ENCODE peak calls at places on chromosomes 13 and 19, in six cellular contexts. One of them, this sample, is unnamed.

GRCh38 chr19:15790096-15790495 is 2.6 kb downstream of the OR10H5 start:
- DNase-seq in HCT116: no peak
- DNase-seq in GM12878: no peak
- DNase-seq in K562: no peak
- DNase-seq in H1: no peak
- DNase-seq in HepG2: no peak
- DNase-seq in this sample: no peak

GRCh38 chr19:54160182-54160811 is 776 bp upstream of the LENG1 start:
- DNase-seq in HCT116: no peak
- DNase-seq in GM12878: no peak
- DNase-seq in K562: no peak
- DNase-seq in H1: no peak
- DNase-seq in HepG2: no peak
- DNase-seq in this sample: no peak

GRCh38 chr19:14375582-14376291 is 5.5 kb upstream of the ADGRE5 start:
- DNase-seq in HCT116: no peak
- DNase-seq in GM12878: no peak
- DNase-seq in K562: no peak
- DNase-seq in H1: no peak
- DNase-seq in HepG2: no peak
- DNase-seq in this sample: no peak

GRCh38 chr19:45972081-45972943 is 1.4 kb downstream of the NOVA2 start:
- DNase-seq in HCT116: no peak
- DNase-seq in GM12878: no peak
- DNase-seq in K562: no peak
- DNase-seq in H1: no peak
- DNase-seq in HepG2: no peak
- DNase-seq in this sample: no peak

GRCh38 chr13:114124921-114125320 is 7.5 kb downstream of the RASA3 start:
- DNase-seq in HCT116: no peak
- DNase-seq in GM12878: no peak
- DNase-seq in K562: no peak
- DNase-seq in H1: no peak
- DNase-seq in HepG2: no peak
- DNase-seq in this sample: no peak

GRCh38 chr13:94232956-94233355 is 246.5 kb downstream of the DCT start:
- DNase-seq in HCT116: no peak
- DNase-seq in GM12878: no peak
- DNase-seq in K562: no peak
- DNase-seq in H1: no peak
- DNase-seq in HepG2: no peak
- DNase-seq in this sample: no peak

GRCh38 chr13:45108716-45109706 is 11.3 kb upstream of the GTF2F2 start:
- DNase-seq in HCT116: no peak
- DNase-seq in GM12878: peak; percentile 33
- DNase-seq in K562: peak; percentile 17
- DNase-seq in H1: no peak
- DNase-seq in HepG2: no peak
- DNase-seq in this sample: no peak

GRCh38 chr13:44237276-44237767 is 136.3 kb upstream of the SERP2 start:
- DNase-seq in HCT116: no peak
- DNase-seq in GM12878: peak; percentile 19
- DNase-seq in K562: no peak
- DNase-seq in H1: no peak
- DNase-seq in HepG2: no peak
- DNase-seq in this sample: no peak

GRCh38 chr19:14054721-14055120 is 7.2 kb downstream of the PALM3 start:
- DNase-seq in HCT116: no peak
- DNase-seq in GM12878: no peak
- DNase-seq in K562: peak; percentile 4
- DNase-seq in H1: no peak
- DNase-seq in HepG2: no peak
- DNase-seq in this sample: no peak

GRCh38 chr13:93266681-93267080 is 40.1 kb downstream of the GPC6 start:
- DNase-seq in HCT116: no peak
- DNase-seq in GM12878: no peak
- DNase-seq in K562: no peak
- DNase-seq in H1: no peak
- DNase-seq in HepG2: no peak
- DNase-seq in this sample: no peak

GRCh38 chr13:106432636-106433035 is 102.8 kb downstream of the EFNB2 start:
- DNase-seq in HCT116: peak; percentile 41
- DNase-seq in GM12878: no peak
- DNase-seq in K562: no peak
- DNase-seq in H1: no peak
- DNase-seq in HepG2: no peak
- DNase-seq in this sample: no peak

GRCh38 chr13:103238441-103238840 is 172.2 kb upstream of the SLC10A2 start:
- DNase-seq in HCT116: no peak
- DNase-seq in GM12878: no peak
- DNase-seq in K562: no peak
- DNase-seq in H1: no peak
- DNase-seq in HepG2: no peak
- DNase-seq in this sample: no peak

GRCh38 chr19:22617614-22618325 is 16.4 kb upstream of the ZNF492 start:
- DNase-seq in HCT116: no peak
- DNase-seq in GM12878: no peak
- DNase-seq in K562: no peak
- DNase-seq in H1: no peak
- DNase-seq in HepG2: no peak
- DNase-seq in this sample: no peak

GRCh38 chr19:7540761-7541480 is 5.4 kb downstream of the PNPLA6 start:
- DNase-seq in HCT116: peak; percentile 36
- DNase-seq in GM12878: no peak
- DNase-seq in K562: peak; percentile 80
- DNase-seq in H1: peak; percentile 56
- DNase-seq in HepG2: no peak
- DNase-seq in this sample: peak; percentile 55

GRCh38 chr19:55339225-55340143 is at the start of gene KMT5C:
- DNase-seq in HCT116: peak; percentile 100
- DNase-seq in GM12878: peak; percentile 100
- DNase-seq in K562: peak; percentile 100
- DNase-seq in H1: peak; percentile 100
- DNase-seq in HepG2: peak; percentile 100
- DNase-seq in this sample: peak; percentile 98

GRCh38 chr13:66864627-66865026 is 365.5 kb downstream of the PCDH9 start:
- DNase-seq in HCT116: no peak
- DNase-seq in GM12878: no peak
- DNase-seq in K562: no peak
- DNase-seq in H1: no peak
- DNase-seq in HepG2: no peak
- DNase-seq in this sample: no peak

GRCh38 chr13:31240921-31241320 is 41.1 kb downstream of the B3GLCT start:
- DNase-seq in HCT116: no peak
- DNase-seq in GM12878: no peak
- DNase-seq in K562: no peak
- DNase-seq in H1: no peak
- DNase-seq in HepG2: no peak
- DNase-seq in this sample: no peak

GRCh38 chr19:13839193-13839937 is 37.6 kb upstream of the NANOS3 start:
- DNase-seq in HCT116: no peak
- DNase-seq in GM12878: peak; percentile 69
- DNase-seq in K562: peak; percentile 82
- DNase-seq in H1: no peak
- DNase-seq in HepG2: no peak
- DNase-seq in this sample: no peak

GRCh38 chr13:98307744-98308524 is 130.9 kb upstream of the RNF113B start:
- DNase-seq in HCT116: no peak
- DNase-seq in GM12878: no peak
- DNase-seq in K562: no peak
- DNase-seq in H1: no peak
- DNase-seq in HepG2: no peak
- DNase-seq in this sample: no peak

GRCh38 chr13:106471957-106472543 is 63.4 kb downstream of the EFNB2 start:
- DNase-seq in HCT116: peak; percentile 95
- DNase-seq in GM12878: no peak
- DNase-seq in K562: peak; percentile 10
- DNase-seq in H1: peak; percentile 70
- DNase-seq in HepG2: peak; percentile 1
- DNase-seq in this sample: peak; percentile 47

GRCh38 chr19:36377541-36378178 is 1.3 kb downstream of the ZFP14 start:
- DNase-seq in HCT116: no peak
- DNase-seq in GM12878: no peak
- DNase-seq in K562: no peak
- DNase-seq in H1: no peak
- DNase-seq in HepG2: peak; percentile 74
- DNase-seq in this sample: no peak

GRCh38 chr13:56352356-56352755 is 788.4 kb upstream of the PRR20A start:
- DNase-seq in HCT116: no peak
- DNase-seq in GM12878: no peak
- DNase-seq in K562: no peak
- DNase-seq in H1: no peak
- DNase-seq in HepG2: no peak
- DNase-seq in this sample: no peak
- H3K9ac ChIP-seq in HCT116: no peak overlapping the region
- H3K9ac ChIP-seq in GM12878: no peak overlapping the region
- H3K9ac ChIP-seq in K562: no peak overlapping the region
- H3K9ac ChIP-seq in H1: no peak overlapping the region
- H3K9ac ChIP-seq in HepG2: no peak overlapping the region
- H3K9ac ChIP-seq in this sample: no peak overlapping the region

DNA sequence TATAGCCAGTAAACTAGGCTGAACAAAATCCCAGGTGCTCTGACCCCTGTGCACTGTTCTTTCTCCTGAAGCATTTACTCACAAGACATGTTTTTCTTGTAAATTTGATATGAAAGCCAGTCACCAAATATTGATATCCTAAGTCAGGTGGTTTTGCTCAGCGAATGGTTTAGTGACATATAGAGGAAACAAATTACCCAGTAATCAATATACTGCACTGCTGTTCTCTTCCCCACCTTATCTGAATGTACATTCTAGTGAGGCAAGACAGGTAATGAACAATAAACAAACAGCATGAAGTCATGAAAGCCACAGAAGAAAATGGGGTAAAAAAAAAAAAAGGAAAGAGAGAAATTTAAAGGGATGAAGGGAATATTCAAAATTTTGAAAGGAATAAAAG is 1567.0 kb upstream of the SPRY2 start:
- DNase-seq in HCT116: no peak
- DNase-seq in GM12878: no peak
- DNase-seq in K562: no peak
- DNase-seq in H1: no peak
- DNase-seq in HepG2: no peak
- DNase-seq in this sample: no peak
- H3K9me3 ChIP-seq in HCT116: no peaks in the 10 kb centered on the region
- H3K9me3 ChIP-seq in GM12878: no peaks in the 10 kb centered on the region
- H3K9me3 ChIP-seq in K562: no peaks in the 10 kb centered on the region
- H3K9me3 ChIP-seq in H1: no peaks in the 10 kb centered on the region
- H3K9me3 ChIP-seq in HepG2: no peaks in the 10 kb centered on the region
- H3K9me3 ChIP-seq in this sample: no peaks in the 10 kb centered on the region

GRCh38 chr13:48486836-48487235 is 46.0 kb downstream of the RCBTB2 start:
- DNase-seq in HCT116: no peak
- DNase-seq in GM12878: no peak
- DNase-seq in K562: no peak
- DNase-seq in H1: no peak
- DNase-seq in HepG2: no peak
- DNase-seq in this sample: no peak
- TF ChIP-seq ZNF274 in HCT116: no peak
- TF ChIP-seq ZNF274 in GM12878: no peak
- TF ChIP-seq ZNF274 in K562: no peak
- TF ChIP-seq ZNF274 in H1: no peak
- TF ChIP-seq ZNF274 in HepG2: no peak
- TF ChIP-seq ZNF274 in this sample: no peak

GRCh38 chr19:1445185-1445931 is 4.6 kb upstream of the APC2 start:
- DNase-seq in HCT116: no peak
- DNase-seq in GM12878: no peak
- DNase-seq in K562: peak; percentile 89
- DNase-seq in H1: no peak
- DNase-seq in HepG2: peak; percentile 37
- DNase-seq in this sample: no peak
- H3K9ac ChIP-seq in HCT116: peak overlapping the region; percentile 71
- H3K9ac ChIP-seq in GM12878: peak overlapping the region; percentile 44
- H3K9ac ChIP-seq in K562: peak overlapping the region; percentile 57
- H3K9ac ChIP-seq in H1: no peak overlapping the region
- H3K9ac ChIP-seq in HepG2: peak overlapping the region; percentile 47
- H3K9ac ChIP-seq in this sample: peak overlapping the region; percentile 79

DNA sequence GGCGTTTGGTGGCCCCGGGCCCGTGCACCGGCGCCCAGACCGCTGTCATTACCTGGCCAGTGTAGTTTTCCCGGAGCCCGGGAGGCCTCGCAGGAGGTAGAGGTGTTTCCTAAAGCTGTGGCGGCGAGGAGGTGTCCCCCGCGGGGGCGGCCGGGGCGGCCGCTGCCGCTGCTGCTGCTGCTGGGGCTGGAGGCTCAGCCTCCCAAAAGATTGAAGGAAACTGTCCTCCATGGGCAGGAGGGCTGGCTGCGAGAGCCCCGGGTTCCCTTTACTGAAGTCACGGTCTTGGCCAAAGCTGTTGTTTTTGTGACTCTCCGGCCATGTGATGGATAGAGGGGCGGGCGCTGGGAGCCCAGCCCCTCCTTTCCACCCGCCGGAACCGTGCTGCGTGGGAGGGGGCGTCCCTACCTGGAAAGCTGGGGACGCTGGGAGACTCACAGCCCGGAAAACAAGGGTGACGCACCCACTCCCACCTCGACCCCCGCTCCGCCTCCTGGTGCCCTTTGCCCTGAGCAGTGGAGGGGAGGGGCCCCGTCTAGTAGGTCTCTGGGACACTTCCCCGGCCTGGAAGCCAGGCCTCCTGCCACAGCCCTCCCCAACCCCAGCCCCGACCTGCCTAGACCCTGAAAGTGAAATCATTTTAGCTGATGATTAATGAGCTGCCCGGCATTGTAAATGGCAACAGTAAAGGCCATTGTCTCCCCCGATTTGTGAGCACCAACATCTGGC is at the start of gene N4BP2L1:
- DNase-seq in HCT116: no peak
- DNase-seq in GM12878: peak; percentile 87
- DNase-seq in K562: no peak
- DNase-seq in H1: no peak
- DNase-seq in HepG2: peak; percentile 96
- DNase-seq in this sample: no peak
- H3K9me3 ChIP-seq in HCT116: no peaks in the 10 kb centered on the region
- H3K9me3 ChIP-seq in GM12878: no peaks in the 10 kb centered on the region
- H3K9me3 ChIP-seq in K562: no peaks in the 10 kb centered on the region
- H3K9me3 ChIP-seq in H1: no peaks in the 10 kb centered on the region
- H3K9me3 ChIP-seq in HepG2: no peaks in the 10 kb centered on the region
- H3K9me3 ChIP-seq in this sample: no peaks in the 10 kb centered on the region

DNA sequence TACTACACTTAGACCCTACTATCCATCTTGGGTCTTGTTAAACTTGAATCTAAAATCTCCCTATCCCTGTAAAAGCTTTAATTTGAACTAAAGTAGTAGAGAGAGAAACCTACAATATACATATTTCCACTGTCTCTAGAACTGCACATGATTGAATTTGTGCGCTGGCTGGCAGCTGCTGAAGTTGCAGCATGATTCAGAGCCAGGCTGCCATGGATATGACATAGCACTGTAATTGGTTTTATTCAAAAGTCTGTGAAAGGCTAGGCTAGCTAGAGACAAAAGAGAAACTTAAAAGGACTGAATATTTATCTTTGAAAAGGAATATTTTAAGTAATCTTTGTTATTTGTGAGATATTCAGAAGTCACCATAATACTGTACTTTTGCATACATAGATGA is 25.6 kb upstream of the FREM2 start:
- DNase-seq in HCT116: no peak
- DNase-seq in GM12878: no peak
- DNase-seq in K562: no peak
- DNase-seq in H1: no peak
- DNase-seq in HepG2: no peak
- DNase-seq in this sample: no peak
- TF ChIP-seq ZNF274 in HCT116: no peak
- TF ChIP-seq ZNF274 in GM12878: no peak
- TF ChIP-seq ZNF274 in K562: no peak
- TF ChIP-seq ZNF274 in H1: no peak
- TF ChIP-seq ZNF274 in HepG2: no peak
- TF ChIP-seq ZNF274 in this sample: no peak